ENCODE peak calls at places on chromosomes 4 and X, in five cellular contexts. Z, A, V, E and B are unnamed samples.

GRCh38 chrX:53695901-53696300 is 9.4 kb upstream of the HUWE1 start:
- DNase-seq in E (peak), V (no peak), A (no peak), Z (no peak), B (no peak)

GRCh38 chrX:86171366-86171765 is 23.1 kb downstream of the DACH2 start:
- DNase-seq in A (no peak), Z (peak), V (no peak), E (no peak), B (peak)

GRCh38 chr4:77240469-77241066 is 83.6 kb downstream of the CCNG2 start:
- DNase-seq in V (peak), Z (peak), E (peak), A (peak), B (peak)

GRCh38 chr4:4260185-4260751 is 12.2 kb upstream of the TMEM128 start:
- DNase-seq in Z (no peak), V (no peak), E (no peak), A (peak), B (no peak)

GRCh38 chr4:8238515-8239053 is 31.0 kb upstream of the HTRA3 start:
- DNase-seq in Z (no peak), A (no peak), E (peak), V (no peak), B (peak)

GRCh38 chr4:94491322-94491721 is 39.6 kb downstream of the PDLIM5 start:
- DNase-seq in V (no peak), A (peak), E (no peak), Z (no peak), B (no peak)

GRCh38 chrX:118571829-118572228 is 76.2 kb downstream of the DOCK11 start:
- DNase-seq in V (no peak), Z (no peak), A (no peak), E (no peak), B (no peak)

GRCh38 chrX:30779453-30780030 is 109.5 kb downstream of the TAB3 start:
- DNase-seq in V (no peak), E (no peak), Z (no peak), A (no peak), B (no peak)

GRCh38 chr4:149923736-149924135 is 108.1 kb upstream of the IQCM start:
- DNase-seq in E (no peak), A (no peak), V (no peak), Z (no peak), B (no peak)

GRCh38 chr4:7140692-7141069 is 51.7 kb upstream of the SORCS2 start:
- DNase-seq in Z (no peak), E (no peak), A (no peak), V (no peak), B (no peak)

GRCh38 chr4:122746485-122746965 is 14.0 kb downstream of the BBS12 start:
- DNase-seq in A (no peak), V (no peak), Z (no peak), E (no peak), B (no peak)

GRCh38 chr4:71765349-71765748 is 18.5 kb downstream of the GC start:
- DNase-seq in A (peak), E (no peak), Z (no peak), V (no peak), B (no peak)

GRCh38 chrX:1305411-1305810 is 31.2 kb upstream of the IL3RA start:
- DNase-seq in A (no peak), E (no peak), V (no peak), Z (no peak), B (no peak)

GRCh38 chr4:38371391-38371851 is 292.6 kb upstream of the KLF3 start:
- DNase-seq in Z (no peak), V (no peak), A (peak), E (no peak), B (no peak)

GRCh38 chrX:22015144-22015750 is 16.9 kb upstream of the PHEX start:
- DNase-seq in V (no peak), Z (no peak), E (no peak), A (no peak), B (no peak)

GRCh38 chr4:1989533-1990347 is 19.0 kb downstream of the NELFA start:
- DNase-seq in Z (no peak), V (no peak), A (no peak), E (no peak), B (no peak)

GRCh38 chr4:177190995-177191568 is 118.6 kb upstream of the NEIL3 start:
- DNase-seq in Z (no peak), E (no peak), V (no peak), A (peak), B (no peak)

DNA sequence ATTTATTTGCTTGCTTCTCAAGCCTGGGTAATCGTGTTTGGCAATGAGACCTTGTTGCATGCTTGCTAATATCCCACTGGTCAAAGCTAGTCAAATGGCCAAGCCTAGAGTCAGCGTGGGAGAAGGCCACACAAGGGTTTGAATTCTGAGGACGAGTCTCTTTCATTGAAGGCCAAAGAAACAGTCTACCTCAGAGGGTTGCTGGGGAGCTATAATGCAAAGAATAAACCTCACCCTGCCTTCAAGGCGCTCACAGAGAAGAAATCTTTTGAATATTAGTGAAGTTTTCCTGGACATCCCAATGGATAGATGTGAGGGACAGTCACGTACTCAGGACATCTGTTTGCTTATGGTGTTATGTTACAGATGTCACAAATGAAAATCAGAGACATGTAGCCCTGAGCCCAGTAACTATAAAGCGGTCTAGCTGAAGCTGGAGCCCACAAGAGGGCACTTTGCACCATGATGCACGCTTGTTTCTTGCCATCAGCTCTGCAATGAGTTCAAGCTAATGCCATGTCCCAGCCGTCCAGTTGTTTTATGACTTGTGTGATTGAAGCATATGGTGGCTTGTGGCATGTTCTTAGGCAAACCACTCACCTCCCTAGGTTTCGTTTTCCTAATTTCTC is 1.1 kb upstream of the TLR3 start:
- DNase-seq in V (peak), E (no peak), Z (peak), A (peak), B (peak)
- TF ChIP-seq CTCF in V (peak), E (peak), Z (peak), A (peak), B (no peak)

DNA sequence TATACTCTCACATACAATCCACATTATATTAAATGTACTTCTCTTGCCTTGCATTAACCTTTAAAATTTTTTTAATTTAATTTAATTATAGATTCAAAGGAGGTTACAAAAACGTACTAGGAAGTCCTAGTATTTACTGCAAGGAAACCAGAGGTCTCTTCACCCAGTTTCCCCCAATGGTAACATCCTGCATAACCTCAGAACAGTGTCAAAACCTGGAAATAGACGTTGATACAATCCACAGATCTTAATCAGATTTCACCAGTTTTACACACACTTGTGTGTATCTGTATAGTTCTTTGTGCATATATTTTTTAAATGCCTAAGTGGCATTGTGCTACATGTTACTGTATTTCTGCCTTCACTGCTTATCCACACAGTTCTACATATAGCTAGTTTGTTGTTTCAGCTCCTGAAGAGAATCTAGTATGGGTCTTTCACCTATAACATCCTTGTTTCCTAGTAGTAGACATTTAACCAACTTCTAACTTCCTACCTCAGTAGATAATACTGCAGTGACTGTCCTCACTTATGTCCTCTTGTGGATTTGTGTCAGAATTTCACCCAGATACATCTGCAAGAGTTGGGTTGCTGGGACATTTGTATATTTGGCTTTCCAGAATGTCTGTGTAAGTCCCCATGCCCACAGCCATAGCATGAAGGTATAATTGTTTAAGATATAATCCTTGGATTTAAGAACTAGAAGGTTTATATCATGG is 103.2 kb downstream of the NFKB1 start:
- DNase-seq in A (no peak), Z (no peak), V (no peak), E (no peak), B (no peak)
- TF ChIP-seq CTCF in A (no peak), Z (no peak), V (no peak), E (no peak), B (no peak)

GRCh38 chr4:45455217-45455616 is 668.6 kb downstream of the GABRG1 start:
- DNase-seq in V (no peak), Z (no peak), A (no peak), E (no peak), B (no peak)

GRCh38 chr4:45453258-45453841 is 670.5 kb downstream of the GABRG1 start:
- DNase-seq in E (no peak), A (peak), Z (peak), V (no peak), B (no peak)
- TF ChIP-seq CTCF in E (peak), A (peak), Z (peak), V (peak), B (no peak)

GRCh38 chr4:185211641-185212040 is 2.2 kb downstream of the SNX25 start:
- DNase-seq in A (no peak), V (no peak), Z (no peak), E (no peak), B (no peak)

GRCh38 chr4:185209031-185209851 is at the start of gene SNX25:
- DNase-seq in A (peak), Z (no peak), V (peak), E (peak), B (peak)

GRCh38 chr4:185211035-185211434 is 1.6 kb downstream of the SNX25 start:
- DNase-seq in Z (no peak), V (no peak), E (no peak), A (no peak), B (no peak)

GRCh38 chr4:185212566-185212965 is 3.2 kb downstream of the SNX25 start:
- DNase-seq in A (peak), V (no peak), E (no peak), Z (no peak), B (no peak)

DNA sequence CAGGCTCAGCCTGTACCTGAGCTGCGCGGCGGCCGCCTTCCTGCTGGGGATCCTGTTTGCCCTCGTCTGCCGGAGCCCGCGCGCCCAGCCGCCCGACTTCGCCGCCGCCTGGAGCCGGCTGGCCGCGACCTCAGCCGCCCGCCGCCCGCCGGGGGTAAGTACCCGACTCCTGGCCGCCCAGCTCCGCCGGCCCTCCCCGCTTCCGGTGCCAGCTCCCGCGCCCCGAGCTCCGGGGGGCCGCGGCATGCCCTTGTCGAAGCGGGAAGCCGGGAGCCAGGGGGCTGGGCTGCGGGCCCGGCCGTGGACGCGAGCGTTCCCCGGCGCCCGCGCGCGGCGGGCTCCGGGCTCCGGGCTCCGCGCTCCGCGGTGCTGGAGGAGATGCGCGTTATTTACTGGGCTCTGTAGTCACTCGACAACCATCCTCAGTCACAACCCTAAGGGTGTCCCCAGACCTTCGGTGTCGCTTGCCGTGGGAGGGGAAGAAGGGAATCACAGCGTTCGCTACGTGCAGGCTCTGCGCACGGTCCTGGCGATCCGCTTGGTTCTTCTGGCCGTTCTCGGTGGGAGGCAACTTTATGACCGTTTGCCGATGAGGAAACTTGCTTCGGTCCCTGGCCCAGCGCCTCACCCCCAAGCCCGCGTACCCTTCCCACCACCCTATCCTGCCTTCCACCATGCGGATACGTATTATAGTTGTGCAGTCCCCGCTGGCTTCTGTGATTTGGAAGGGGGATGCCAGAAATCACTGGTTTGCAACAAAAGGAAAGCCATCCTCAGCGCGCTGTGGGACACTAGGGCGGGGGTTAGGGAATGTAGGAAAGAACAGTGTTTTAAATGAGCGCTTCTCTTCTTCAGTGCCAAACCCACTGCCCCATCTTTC is 944 bp downstream of the SNX25 start:
- DNase-seq in A (peak), E (peak), V (peak), Z (no peak), B (peak)
- TF ChIP-seq CTCF in A (no peak), E (no peak), V (no peak), Z (no peak), B (no peak)

DNA sequence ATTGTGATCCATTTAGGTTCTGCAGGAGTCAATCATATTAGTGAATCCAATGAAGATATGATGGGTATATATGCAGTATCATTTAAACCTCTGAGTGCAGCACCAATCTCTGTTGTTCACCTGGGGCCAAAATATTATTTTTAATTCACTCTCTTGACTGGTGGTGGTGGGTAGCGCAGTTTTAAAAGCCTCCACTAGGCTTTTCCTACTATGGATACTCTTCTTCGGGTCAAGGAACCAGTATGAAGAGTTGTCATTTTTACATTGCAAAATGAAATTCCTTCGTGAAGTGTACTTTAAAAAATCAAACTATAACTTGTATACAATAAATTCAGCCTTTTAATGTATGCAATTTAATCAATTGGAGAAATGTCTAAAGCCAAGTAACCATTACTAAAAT is 56.5 kb downstream of the QRFPR start:
- DNase-seq in E (no peak), A (no peak), V (no peak), Z (no peak), B (no peak)
- TF ChIP-seq CTCF in E (no peak), A (no peak), V (no peak), Z (no peak), B (peak)

GRCh38 chrX:93419642-93420041 is 253.7 kb downstream of the NAP1L3 start:
- DNase-seq in V (no peak), A (no peak), Z (no peak), E (no peak), B (no peak)

GRCh38 chrX:93420090-93420489 is 253.3 kb downstream of the NAP1L3 start:
- DNase-seq in E (no peak), A (no peak), V (no peak), Z (no peak), B (no peak)

GRCh38 chrX:93420635-93421034 is 252.7 kb downstream of the NAP1L3 start:
- DNase-seq in A (no peak), E (no peak), Z (no peak), V (no peak), B (no peak)

GRCh38 chrX:93428497-93428896 is 244.9 kb downstream of the NAP1L3 start:
- DNase-seq in V (no peak), E (no peak), A (no peak), Z (no peak), B (no peak)

DNA sequence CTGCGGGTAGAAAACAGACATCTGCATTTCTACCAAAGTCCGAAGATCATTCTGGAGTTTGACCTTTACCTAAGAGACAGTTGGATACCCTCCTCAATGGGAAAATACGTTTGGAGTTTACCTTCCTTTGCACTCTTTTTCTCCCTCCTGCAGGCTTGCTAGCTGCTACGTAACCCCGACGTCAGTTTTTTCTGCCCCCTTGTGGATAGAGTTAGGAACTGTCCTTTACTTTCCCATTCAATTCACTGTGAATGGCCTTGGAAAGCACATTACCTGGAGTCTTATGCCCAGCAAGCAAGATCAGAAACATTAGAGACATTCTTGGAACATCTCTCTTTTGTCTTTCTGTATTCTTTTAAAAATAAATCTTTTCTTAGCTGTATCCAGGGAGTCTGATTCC is 250.7 kb downstream of the NAP1L3 start:
- DNase-seq in E (peak), V (no peak), Z (no peak), A (no peak), B (peak)
- TF ChIP-seq CTCF in E (peak), V (peak), Z (peak), A (peak), B (peak)

DNA sequence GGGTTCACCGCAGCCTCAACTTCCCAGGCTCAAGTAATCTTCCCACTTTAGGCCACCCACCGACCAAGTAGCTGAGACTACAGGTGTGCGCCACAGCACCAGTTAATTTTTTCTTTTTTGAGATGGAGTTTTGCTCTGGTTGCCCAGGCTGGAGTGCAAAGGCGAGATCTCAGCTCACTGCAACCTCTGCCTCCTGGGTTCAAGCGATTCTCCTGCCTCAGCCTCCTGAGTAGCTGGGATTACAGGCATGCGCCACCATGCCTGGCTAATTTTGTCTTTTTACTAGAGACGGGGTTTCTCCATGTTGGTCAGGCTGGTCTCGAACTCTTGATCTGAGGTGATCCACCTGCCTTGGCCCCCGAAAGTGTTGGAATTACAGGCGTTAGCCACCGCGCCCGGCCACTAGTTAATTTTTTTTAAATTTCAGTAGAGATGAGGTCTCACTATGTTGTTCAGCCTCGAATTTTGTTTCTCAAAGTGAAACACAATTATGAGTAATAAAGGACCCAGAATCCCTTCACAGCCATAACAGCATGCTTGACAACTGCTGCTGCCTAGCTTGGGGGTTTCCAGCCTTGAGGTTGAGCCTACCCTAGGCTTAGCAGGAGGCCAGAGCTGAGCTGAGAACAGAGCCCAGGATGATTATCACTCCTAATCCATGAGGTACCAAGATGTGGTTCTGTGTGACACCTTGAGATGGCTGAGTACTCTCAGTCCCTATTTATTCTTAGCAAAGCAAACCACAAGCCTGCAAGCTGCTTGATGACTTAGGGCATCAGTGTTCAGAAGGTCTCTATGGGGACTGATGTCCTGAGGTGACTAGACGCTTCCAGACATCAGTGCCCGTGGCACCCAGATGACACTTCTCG is 41.6 kb upstream of the NKRF start:
- DNase-seq in V (no peak), E (no peak), A (no peak), Z (no peak), B (no peak)
- TF ChIP-seq CTCF in V (no peak), E (no peak), A (no peak), Z (no peak), B (no peak)

GRCh38 chr4:47662975-47663374 is 174.9 kb downstream of the CORIN start:
- DNase-seq in Z (no peak), A (no peak), V (no peak), E (peak), B (peak)
- TF ChIP-seq CTCF in Z (peak), A (peak), V (peak), E (peak), B (peak)